ENCODE peak calls at places on chromosomes 12 and 14, in six cellular contexts. N is head of caudate nucleus, E is D341Med, L is natural killer cell, C is MM.1S, W is globus pallidus. S is an unnamed sample.
A peak's percentile ranks its signal among the peaks of the same experiment; 100 is the strongest.

GRCh38 chr14:55502746-55503284 is 62.4 kb upstream of the TBPL2 start:
- DNase-seq in N (no peak), E (no peak), L (no peak), C (no peak), W (no peak), S (no peak)

GRCh38 chr12:58416211-58416610 is 474.8 kb downstream of the ATP23 start:
- DNase-seq in N (no peak), E (no peak), L (no peak), C (no peak), W (no peak), S (peak; percentile 63)

GRCh38 chr14:47391105-47391504 is 284.3 kb downstream of the MDGA2 start:
- DNase-seq in N (no peak), E (no peak), L (no peak), C (no peak), W (peak; percentile 44), S (no peak)

GRCh38 chr14:64632056-64632455 is 72.2 kb upstream of the PLEKHG3 start:
- DNase-seq in N (no peak), E (no peak), L (no peak), C (no peak), W (peak; percentile 42), S (no peak)

GRCh38 chr12:95102916-95103671 is 29.7 kb upstream of the NR2C1 start:
- DNase-seq in N (no peak), E (no peak), L (no peak), C (no peak), W (no peak), S (peak; percentile 23)

GRCh38 chr12:117497407-117497806 is 136.0 kb upstream of the NOS1 start:
- DNase-seq in N (no peak), E (no peak), L (no peak), C (no peak), W (no peak), S (no peak)

GRCh38 chr12:65442418-65442817 is 163.9 kb downstream of the MSRB3 start:
- DNase-seq in N (no peak), E (no peak), L (no peak), C (no peak), W (no peak), S (no peak)

GRCh38 chr12:132288516-132289188 is 40.7 kb downstream of the GALNT9 start:
- DNase-seq in N (peak; percentile 1), E (no peak), L (no peak), C (no peak), W (no peak), S (no peak)

GRCh38 chr14:65704850-65705249 is 292.3 kb downstream of the FUT8 start:
- DNase-seq in N (no peak), E (no peak), L (no peak), C (no peak), W (no peak), S (no peak)

GRCh38 chr14:74963705-74964271 is 8.4 kb upstream of the PGF start:
- DNase-seq in N (no peak), E (no peak), L (no peak), C (no peak), W (no peak), S (peak; percentile 75)

GRCh38 chr12:121036810-121037326 is 2.2 kb downstream of the OASL start:
- DNase-seq in N (no peak), E (no peak), L (peak; percentile 28), C (no peak), W (no peak), S (no peak)

GRCh38 chr14:77043984-77044485 is 15.5 kb upstream of the IRF2BPL start:
- DNase-seq in N (no peak), E (no peak), L (no peak), C (no peak), W (peak; percentile 52), S (peak; percentile 77)

GRCh38 chr12:68932123-68932700 is 759 bp downstream of the CPM start:
- DNase-seq in N (no peak), E (no peak), L (no peak), C (no peak), W (peak; percentile 58), S (no peak)

GRCh38 chr12:19894049-19894448 is 454.8 kb downstream of the AEBP2 start:
- DNase-seq in N (no peak), E (no peak), L (no peak), C (peak; percentile 25), W (no peak), S (no peak)

GRCh38 chr12:76445469-76445868 is 97.3 kb upstream of the BBS10 start:
- DNase-seq in N (no peak), E (no peak), L (no peak), C (no peak), W (no peak), S (no peak)

GRCh38 chr14:105937253-105938054 is 411.1 kb downstream of the TMEM121 start:
- DNase-seq in N (no peak), E (no peak), L (no peak), C (no peak), W (no peak), S (no peak)

GRCh38 chr12:50971946-50972345 is 19.6 kb downstream of the HIGD1C start:
- DNase-seq in N (no peak), E (no peak), L (no peak), C (no peak), W (no peak), S (no peak)

GRCh38 chr12:111412007-111412829 is 6.5 kb downstream of the SH2B3 start:
- DNase-seq in N (no peak), E (peak; percentile 42), L (peak; percentile 21), C (no peak), W (peak; percentile 75), S (peak; percentile 78)

GRCh38 chr14:53630336-53630735 is 326.3 kb downstream of the BMP4 start:
- DNase-seq in N (no peak), E (no peak), L (no peak), C (no peak), W (no peak), S (no peak)

GRCh38 chr12:10501031-10501430 is 4.7 kb upstream of the EIF2S3B start:
- DNase-seq in N (no peak), E (no peak), L (no peak), C (no peak), W (peak; percentile 69), S (peak; percentile 11)

GRCh38 chr12:43988838-43989560 is 153.1 kb downstream of the TMEM117 start:
- DNase-seq in N (no peak), E (no peak), L (no peak), C (peak; percentile 48), W (no peak), S (no peak)

S was measured in SJCRH30.